ENCODE peak calls at places on chromosomes 1 and 21, in seven cellular contexts. V is left ventricle myocardium inferior, D is right cardiac atrium, I is AG04450, O is fibroblast of lung, S is lung, M is uterus. Y is an unnamed sample. For H3K27me3, the result is how much of the 10 kb centered on the place peaks cover.

GRCh38 chr1:147641695-147642592 is 28.4 kb downstream of the ACP6 start:
- DNase-seq in V (no peak), D (no peak), I (no peak), O (peak), S (peak), M (peak), Y (peak)

GRCh38 chr1:76254165-76255043 is 179.9 kb downstream of the ST6GALNAC3 start:
- DNase-seq in V (no peak), D (no peak), I (no peak), O (peak), S (no peak), M (peak), Y (no peak)

GRCh38 chr1:224076407-224076806 is 37.5 kb upstream of the FBXO28 start:
- DNase-seq in V (no peak), D (no peak), I (no peak), O (no peak), S (no peak), M (no peak), Y (no peak)

GRCh38 chr1:39154553-39155361 is 49.7 kb upstream of the MACF1 start:
- DNase-seq in V (peak), D (no peak), I (peak), O (peak), S (peak), M (peak), Y (no peak)

GRCh38 chr1:220776725-220777326 is 9.9 kb upstream of the MTARC1 start:
- DNase-seq in V (peak), D (peak), I (peak), O (peak), S (peak), M (peak), Y (peak)

GRCh38 chr1:174892016-174892415 is 107.7 kb upstream of the CACYBP start:
- DNase-seq in V (peak), D (peak), I (no peak), O (no peak), S (no peak), M (no peak), Y (no peak)

GRCh38 chr1:197619008-197619640 is 156.2 kb downstream of the DENND1B start:
- DNase-seq in V (no peak), D (no peak), I (no peak), O (peak), S (no peak), M (no peak), Y (peak)

GRCh38 chr1:101183388-101183699 is 53.5 kb upstream of the S1PR1 start:
- DNase-seq in V (no peak), D (no peak), I (no peak), O (peak), S (no peak), M (no peak), Y (no peak)

GRCh38 chr1:116020668-116021272 is 44.5 kb downstream of the SLC22A15 start:
- DNase-seq in V (peak), D (peak), I (no peak), O (peak), S (peak), M (no peak), Y (no peak)

GRCh38 chr1:64019818-64020217 is 183.6 kb upstream of the UBE2U start:
- DNase-seq in V (no peak), D (no peak), I (no peak), O (peak), S (no peak), M (peak), Y (peak)

GRCh38 chr1:119959836-119960235 is 63.5 kb upstream of the ADAM30 start:
- DNase-seq in V (no peak), D (no peak), I (no peak), O (no peak), S (no peak), M (no peak), Y (no peak)

GRCh38 chr1:91803847-91804545 is 82.0 kb downstream of the TGFBR3 start:
- DNase-seq in V (no peak), D (no peak), I (no peak), O (no peak), S (no peak), M (no peak), Y (peak)

GRCh38 chr1:234998174-234998741 is 130.4 kb downstream of the TOMM20 start:
- DNase-seq in V (peak), D (peak), I (no peak), O (peak), S (no peak), M (peak), Y (no peak)

GRCh38 chr21:35932232-35932911 is 128.0 kb downstream of the SETD4 start:
- DNase-seq in V (peak), D (peak), I (peak), O (peak), S (peak), M (peak), Y (no peak)

GRCh38 chr1:32900956-32901822 is at the start of gene TMEM54:
- DNase-seq in V (peak), D (peak), I (no peak), O (peak), S (no peak), M (peak), Y (no peak)

GRCh38 chr1:168907781-168908180 is 178.8 kb upstream of the DPT start:
- DNase-seq in V (no peak), D (no peak), I (no peak), O (no peak), S (no peak), M (no peak), Y (no peak)

GRCh38 chr1:226664413-226665101 is 74.5 kb downstream of the ITPKB start:
- DNase-seq in V (peak), D (peak), I (peak), O (peak), S (no peak), M (peak), Y (no peak)

GRCh38 chr1:205088341-205088740 is 4.1 kb upstream of the TMEM81 start:
- DNase-seq in V (no peak), D (no peak), I (peak), O (peak), S (no peak), M (no peak), Y (no peak)

GRCh38 chr1:89657886-89658285 is 25.0 kb downstream of the LRRC8C start:
- DNase-seq in V (no peak), D (no peak), I (no peak), O (no peak), S (no peak), M (no peak), Y (peak)

GRCh38 chr1:223430221-223430620 is 37.0 kb downstream of the CCDC185 start:
- DNase-seq in V (no peak), D (no peak), I (no peak), O (no peak), S (no peak), M (no peak), Y (no peak)

GRCh38 chr21:32338209-32338921 is 39.7 kb downstream of the MRAP start:
- DNase-seq in V (no peak), D (no peak), I (no peak), O (no peak), S (no peak), M (no peak), Y (no peak)

GRCh38 chr21:46322351-46323226 is 1.1 kb downstream of the C21orf58 start:
- DNase-seq in V (no peak), D (peak), I (no peak), O (peak), S (peak), M (no peak), Y (peak)

GRCh38 chr1:178528963-178529355 is 16.1 kb downstream of the TEX35 start:
- DNase-seq in V (no peak), D (no peak), I (no peak), O (no peak), S (no peak), M (no peak), Y (no peak)
- H3K27ac ChIP-seq in V (no peak), D (no peak), I (no peak), O (no peak), S (no peak), M (no peak), Y (no peak)

DNA sequence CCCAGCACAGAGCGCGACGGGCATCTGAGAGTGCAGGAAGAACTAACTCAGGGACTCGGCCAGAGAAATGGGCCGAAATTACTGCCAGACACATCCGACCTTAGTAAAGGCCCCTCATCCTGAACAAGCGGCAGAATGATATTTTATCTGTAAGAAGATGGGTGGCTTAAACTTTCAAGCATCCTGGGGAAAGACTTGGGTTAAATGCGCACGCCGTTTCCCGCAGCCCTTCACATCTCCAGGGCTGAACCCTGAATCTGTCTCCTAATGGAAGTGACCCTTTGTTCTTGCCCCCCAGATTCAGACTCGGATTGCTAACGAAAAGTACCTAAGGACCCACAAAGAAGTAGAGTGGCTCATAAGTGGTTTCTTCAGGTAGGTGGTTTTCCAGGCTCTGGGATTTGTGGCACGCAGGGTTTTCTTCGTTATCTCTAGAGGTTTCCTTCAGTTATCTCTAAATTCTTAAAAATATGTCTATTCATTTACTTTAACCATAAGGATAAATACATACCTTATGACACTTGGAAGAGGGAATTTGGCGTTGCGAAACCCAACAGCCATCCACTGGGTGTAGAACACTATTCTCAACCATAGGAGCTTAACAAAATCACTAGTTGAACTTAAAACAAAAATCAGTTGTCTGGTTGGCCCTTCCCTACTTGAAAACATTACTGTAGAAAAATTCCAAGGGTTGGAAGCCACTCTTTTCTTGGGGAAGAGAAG is 627 bp downstream of the RIIAD1 start:
- DNase-seq in V (no peak), D (no peak), I (no peak), O (no peak), S (no peak), M (no peak), Y (no peak)
- H3K27me3 ChIP-seq in V (under half), D (under half), I (under half), O (under half), S (under half), M (under half), Y (under half)

GRCh38 chr1:203290261-203291089 is 14.8 kb upstream of the BTG2 start:
- DNase-seq in V (peak), D (peak), I (peak), O (peak), S (peak), M (peak), Y (peak)
- H3K4me3 ChIP-seq in V (peak), D (no peak), I (peak), O (peak), S (no peak), M (peak), Y (peak)

DNA sequence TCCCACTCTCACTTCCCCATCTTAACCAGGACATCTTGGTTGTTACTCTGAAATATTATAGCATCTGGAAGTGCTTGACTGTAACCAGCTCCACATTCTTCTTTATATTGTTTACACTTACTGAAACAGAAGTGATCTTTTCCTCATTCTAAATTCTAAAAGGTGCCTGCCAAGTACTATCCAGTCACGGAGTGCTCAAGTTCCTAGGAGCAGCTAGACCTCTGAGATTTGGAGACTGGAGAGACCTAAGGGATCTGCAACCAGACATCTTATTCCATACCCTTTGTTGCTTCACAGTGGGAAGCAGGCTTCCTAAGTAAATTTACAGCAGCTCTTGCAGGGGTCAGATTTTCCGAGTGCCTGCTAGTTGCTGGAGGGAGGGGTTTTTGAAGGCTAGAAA is 150.5 kb downstream of the MAST2 start:
- DNase-seq in V (no peak), D (no peak), I (no peak), O (peak), S (no peak), M (no peak), Y (no peak)
- H3K27ac ChIP-seq in V (peak), D (peak), I (peak), O (peak), S (peak), M (peak), Y (no peak)

DNA sequence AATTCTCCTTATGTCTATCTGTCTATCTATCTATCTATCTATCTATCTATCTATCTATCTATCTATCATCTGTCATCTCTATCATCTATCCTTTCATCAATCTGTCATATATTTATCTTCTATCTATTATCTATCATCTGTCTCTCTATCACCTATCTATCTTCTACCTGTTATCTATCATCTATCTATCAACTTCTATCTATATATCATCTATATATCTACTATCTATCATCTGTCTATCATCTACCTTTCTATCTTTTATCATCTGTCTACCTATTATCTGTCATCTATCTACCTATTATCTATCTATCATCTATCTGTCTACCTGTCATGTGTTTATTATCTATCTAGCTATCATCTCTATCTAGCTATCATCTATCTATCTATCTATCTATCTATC is 124.7 kb upstream of the C1orf174 start:
- DNase-seq in V (no peak), D (no peak), I (no peak), O (no peak), S (no peak), M (no peak), Y (no peak)
- H3K27me3 ChIP-seq in V (half or more), D (under half), I (under half), O (under half), S (under half), M (under half), Y (under half)

GRCh38 chr1:27574001-27574781 is 29.8 kb downstream of the AHDC1 start:
- DNase-seq in V (peak), D (peak), I (no peak), O (no peak), S (no peak), M (peak), Y (no peak)
- H3K4me3 ChIP-seq in V (peak), D (no peak), I (no peak), O (no peak), S (no peak), M (no peak), Y (no peak)

DNA sequence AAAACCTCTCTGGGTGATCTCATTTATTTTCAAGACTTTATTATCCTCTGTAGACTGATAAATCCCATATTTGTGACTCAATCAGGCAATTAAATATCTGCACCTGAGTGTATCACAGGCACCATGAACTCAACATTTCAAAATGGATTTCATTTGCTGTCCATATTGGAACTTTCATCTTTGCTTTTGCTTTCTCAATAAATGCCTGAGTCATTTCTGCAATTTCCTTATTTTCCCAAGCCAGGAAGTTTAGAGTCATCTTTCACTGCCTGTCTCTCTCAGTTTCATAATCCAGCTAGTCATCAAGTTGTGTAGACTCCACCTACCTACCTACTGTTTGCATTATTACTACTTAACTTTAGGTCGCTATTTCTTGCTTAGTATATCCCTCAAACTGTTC is 540.9 kb downstream of the LMO4 start:
- DNase-seq in V (no peak), D (no peak), I (no peak), O (peak), S (no peak), M (no peak), Y (no peak)
- H3K27ac ChIP-seq in V (no peak), D (no peak), I (no peak), O (no peak), S (no peak), M (no peak), Y (no peak)

GRCh38 chr1:156414440-156415064 is 45.5 kb downstream of the RHBG start:
- DNase-seq in V (no peak), D (no peak), I (no peak), O (no peak), S (no peak), M (no peak), Y (no peak)

GRCh38 chr1:156419863-156420208 is 50.8 kb downstream of the RHBG start:
- DNase-seq in V (no peak), D (no peak), I (no peak), O (no peak), S (no peak), M (no peak), Y (peak)

GRCh38 chr1:156420209-156421061 is 51.4 kb downstream of the RHBG start:
- DNase-seq in V (no peak), D (peak), I (no peak), O (no peak), S (no peak), M (no peak), Y (peak)

GRCh38 chr1:156416993-156417699 is 48.1 kb downstream of the RHBG start:
- DNase-seq in V (no peak), D (no peak), I (no peak), O (no peak), S (no peak), M (no peak), Y (no peak)

GRCh38 chr1:156417700-156418015 is 48.6 kb downstream of the RHBG start:
- DNase-seq in V (no peak), D (no peak), I (no peak), O (no peak), S (no peak), M (no peak), Y (no peak)
- H3K27me3 ChIP-seq in V (half or more), D (under half), I (half or more), O (under half), S (under half), M (under half), Y (under half)

GRCh38 chr1:9625761-9626160 is 25.8 kb upstream of the PIK3CD start:
- DNase-seq in V (no peak), D (no peak), I (no peak), O (no peak), S (no peak), M (no peak), Y (no peak)

GRCh38 chr1:9628541-9629444 is 22.7 kb upstream of the PIK3CD start:
- DNase-seq in V (no peak), D (no peak), I (no peak), O (no peak), S (no peak), M (no peak), Y (peak)

GRCh38 chr1:9629445-9630201 is 21.9 kb upstream of the PIK3CD start:
- DNase-seq in V (peak), D (peak), I (no peak), O (no peak), S (peak), M (no peak), Y (peak)

GRCh38 chr1:9624081-9624480 is 27.4 kb upstream of the PIK3CD start:
- DNase-seq in V (no peak), D (no peak), I (no peak), O (no peak), S (no peak), M (no peak), Y (no peak)

GRCh38 chr1:9626201-9626608 is 25.3 kb upstream of the PIK3CD start:
- DNase-seq in V (no peak), D (no peak), I (no peak), O (no peak), S (no peak), M (no peak), Y (no peak)
- H3K4me3 ChIP-seq in V (peak), D (no peak), I (no peak), O (no peak), S (no peak), M (no peak), Y (peak)

GRCh38 chr21:41867313-41867712 is 11.8 kb downstream of the PRDM15 start:
- DNase-seq in V (no peak), D (no peak), I (no peak), O (no peak), S (no peak), M (no peak), Y (no peak)
- H3K27ac ChIP-seq in V (no peak), D (no peak), I (no peak), O (no peak), S (no peak), M (no peak), Y (no peak)

Y was measured in CD4-positive, CD25-positive, alpha-beta regulatory T cell.